ENCODE peak calls at places on chromosomes 12 and 14, in five cellular contexts. G is cardiac muscle cell; A is left ventricle myocardium inferior; Y is stimulated activated CD4-positive, alpha-beta T cell treated with anti-CD3 and anti-CD28 coated beads, Interleukin-15, amount 100 ng/mL, for 1 hour; N is RPMI7951. S is an unnamed sample.
A peak's percentile ranks its signal among the peaks of the same experiment; 100 is the strongest.

GRCh38 chr14:103386632-103387329 is 1.6 kb downstream of the MARK3 start:
- DNase-seq in Y (no peak), G (peak; percentile 12), N (no peak), A (no peak), S (peak; percentile 30)

GRCh38 chr12:57583008-57583831 is 7.8 kb upstream of the PIP4K2C start:
- DNase-seq in G (peak; percentile 90), N (peak; percentile 70), Y (no peak), A (no peak), S (peak; percentile 76)

GRCh38 chr12:49553512-49554088 is 14.3 kb downstream of the MCRS1 start:
- DNase-seq in Y (no peak), N (peak; percentile 22), A (no peak), G (no peak), S (no peak)

GRCh38 chr12:122421815-122422737 is at the start of gene CLIP1:
- DNase-seq in A (peak; percentile 68), Y (peak; percentile 48), N (peak; percentile 66), G (peak; percentile 85), S (peak; percentile 83)

GRCh38 chr12:116441292-116441691 is 117.9 kb upstream of the MAP1LC3B2 start:
- DNase-seq in A (no peak), G (no peak), Y (no peak), N (no peak), S (no peak)

GRCh38 chr14:77133718-77134338 is 7.8 kb downstream of the ZDHHC22 start:
- DNase-seq in A (peak; percentile 40), Y (peak; percentile 18), N (peak; percentile 61), G (peak; percentile 90), S (peak; percentile 42)

GRCh38 chr14:105738638-105739037 is 212.3 kb downstream of the TMEM121 start:
- DNase-seq in Y (no peak), G (no peak), N (no peak), A (no peak), S (no peak)

GRCh38 chr12:14076538-14076937 is 95.1 kb upstream of the GRIN2B start:
- DNase-seq in A (no peak), N (no peak), Y (no peak), G (no peak), S (no peak)

GRCh38 chr12:98645572-98646067 is 530 bp downstream of the APAF1 start:
- DNase-seq in N (no peak), A (no peak), G (peak; percentile 37), Y (no peak), S (peak; percentile 27)

GRCh38 chr14:34873591-34874385 is 1.4 kb downstream of the BAZ1A start:
- DNase-seq in N (peak; percentile 80), G (peak; percentile 78), Y (peak; percentile 72), A (peak; percentile 86), S (peak; percentile 90)

GRCh38 chr12:52399756-52400155 is 6.4 kb downstream of the KRT82 start:
- DNase-seq in N (no peak), G (no peak), Y (no peak), A (no peak), S (no peak)

GRCh38 chr12:117872521-117873169 is 96.1 kb downstream of the KSR2 start:
- DNase-seq in G (no peak), A (no peak), Y (no peak), N (no peak), S (no peak)

GRCh38 chr12:75525263-75525662 is 13.9 kb upstream of the KRR1 start:
- DNase-seq in A (no peak), G (no peak), Y (no peak), N (no peak), S (no peak)

GRCh38 chr12:47730341-47730744 is 5.1 kb upstream of the ENDOU start:
- DNase-seq in A (no peak), Y (no peak), G (no peak), N (peak; percentile 91), S (peak; percentile 58)

GRCh38 chr12:132513070-132513398 is 23.1 kb downstream of the FBRSL1 start:
- DNase-seq in A (no peak), Y (no peak), G (no peak), N (peak; percentile 83), S (peak; percentile 24)

GRCh38 chr12:33977887-33978286 is 44.4 kb upstream of the ALG10 start:
- DNase-seq in A (no peak), G (no peak), Y (no peak), N (no peak), S (no peak)

GRCh38 chr12:19842116-19842515 is 402.8 kb downstream of the AEBP2 start:
- DNase-seq in N (no peak), A (no peak), Y (no peak), G (no peak), S (no peak)

GRCh38 chr12:47935196-47935595 is 28.2 kb upstream of the TMEM106C start:
- DNase-seq in N (peak; percentile 94), A (peak; percentile 73), Y (no peak), G (peak; percentile 26), S (peak; percentile 85)

GRCh38 chr12:107884769-107885694 is 110.5 kb downstream of the ASCL4 start:
- DNase-seq in A (no peak), Y (no peak), G (peak; percentile 83), N (peak; percentile 44), S (peak; percentile 52)

GRCh38 chr12:132717531-132718387 is 7.1 kb downstream of the PGAM5 start:
- DNase-seq in N (no peak), Y (no peak), A (no peak), G (no peak), S (no peak)

GRCh38 chr14:23066368-23066767 is 9.0 kb upstream of the CDH24 start:
- DNase-seq in G (no peak), Y (no peak), A (no peak), N (no peak), S (no peak)

GRCh38 chr14:99507860-99508640 is 26.8 kb downstream of the CCNK start:
- DNase-seq in N (no peak), Y (no peak), A (no peak), G (no peak), S (no peak)

GRCh38 chr14:39218171-39218769 is 15.4 kb upstream of the MIA2 start:
- DNase-seq in G (no peak), N (peak; percentile 69), A (no peak), Y (no peak), S (peak; percentile 12)

GRCh38 chr12:77256924-77257323 is 191.6 kb upstream of the E2F7 start:
- DNase-seq in N (no peak), G (no peak), A (no peak), Y (no peak), S (no peak)

GRCh38 chr14:100442473-100443260 is 119.5 kb downstream of the SLC25A47 start:
- DNase-seq in Y (no peak), G (no peak), A (no peak), N (no peak), S (no peak)

GRCh38 chr12:109716512-109717389 is 3.1 kb downstream of the FAM222A start:
- DNase-seq in N (no peak), Y (no peak), G (peak; percentile 41), A (peak; percentile 30), S (no peak)

GRCh38 chr12:56087220-56087619 is 7.3 kb downstream of the ERBB3 start:
- DNase-seq in Y (no peak), G (peak; percentile 81), N (peak; percentile 13), A (peak; percentile 84), S (no peak)

GRCh38 chr14:52467515-52468266 is 84.6 kb downstream of the TXNDC16 start:
- DNase-seq in A (no peak), N (no peak), G (no peak), Y (no peak), S (no peak)

GRCh38 chr14:63050694-63051093 is 5.4 kb upstream of the KCNH5 start:
- DNase-seq in Y (no peak), N (no peak), A (no peak), G (no peak), S (no peak)

GRCh38 chr12:89863332-89863938 is 154.8 kb upstream of the ATP2B1 start:
- DNase-seq in Y (no peak), A (no peak), G (no peak), N (peak; percentile 42), S (no peak)

GRCh38 chr12:63151898-63152700 is 1.1 kb upstream of the AVPR1A start:
- DNase-seq in Y (no peak), A (peak; percentile 20), G (peak; percentile 65), N (peak; percentile 42), S (peak; percentile 50)

GRCh38 chr12:67795235-67795634 is 146.7 kb downstream of the DYRK2 start:
- DNase-seq in G (no peak), A (no peak), N (no peak), Y (no peak), S (no peak)

GRCh38 chr12:26668847-26669246 is 164.1 kb downstream of the ITPR2 start:
- DNase-seq in A (no peak), N (no peak), Y (no peak), G (no peak), S (no peak)

GRCh38 chr14:99025418-99025817 is 246.6 kb downstream of the BCL11B start:
- DNase-seq in Y (no peak), G (no peak), A (no peak), N (no peak), S (no peak)